ENCODE peak calls at places on chromosomes 6 and 20, in nine cellular contexts. One of them, this sample, is unnamed.

GRCh38 chr20:36644032-36644712 is 1.8 kb downstream of the SLA2 start:
- DNase-seq in nephron progenitor cell: no peak
- DNase-seq in hypothalamus: no peak
- DNase-seq in left lung: no peak
- DNase-seq in omental fat pad: no peak
- DNase-seq in hippocampal formation: no peak
- DNase-seq in posterior vena cava: peak
- DNase-seq in MCF 10A: no peak
- DNase-seq in activated naive CD4-positive, alpha-beta T cell treated with Interleukin-2 at 50 U/mL for 16 hours: peak
- DNase-seq in this sample: no peak

GRCh38 chr20:8020314-8021079 is 936 bp upstream of the TMX4 start:
- DNase-seq in MCF 10A: no peak
- DNase-seq in posterior vena cava: no peak
- DNase-seq in nephron progenitor cell: no peak
- DNase-seq in activated naive CD4-positive, alpha-beta T cell treated with Interleukin-2 at 50 U/mL for 16 hours: no peak
- DNase-seq in omental fat pad: no peak
- DNase-seq in left lung: no peak
- DNase-seq in hypothalamus: no peak
- DNase-seq in hippocampal formation: no peak
- DNase-seq in this sample: no peak

GRCh38 chr6:31272431-31272830 is 539 bp upstream of the HLA-C start:
- DNase-seq in MCF 10A: peak
- DNase-seq in nephron progenitor cell: no peak
- DNase-seq in activated naive CD4-positive, alpha-beta T cell treated with Interleukin-2 at 50 U/mL for 16 hours: no peak
- DNase-seq in omental fat pad: no peak
- DNase-seq in posterior vena cava: no peak
- DNase-seq in hippocampal formation: no peak
- DNase-seq in left lung: no peak
- DNase-seq in hypothalamus: no peak
- DNase-seq in this sample: no peak

GRCh38 chr6:148830614-148831013 is 83.8 kb downstream of the UST start:
- DNase-seq in hypothalamus: no peak
- DNase-seq in left lung: no peak
- DNase-seq in hippocampal formation: no peak
- DNase-seq in activated naive CD4-positive, alpha-beta T cell treated with Interleukin-2 at 50 U/mL for 16 hours: no peak
- DNase-seq in MCF 10A: no peak
- DNase-seq in posterior vena cava: no peak
- DNase-seq in omental fat pad: no peak
- DNase-seq in nephron progenitor cell: no peak
- DNase-seq in this sample: no peak

GRCh38 chr20:59818911-59819310 is 114.5 kb downstream of the SYCP2 start:
- DNase-seq in posterior vena cava: peak
- DNase-seq in nephron progenitor cell: no peak
- DNase-seq in omental fat pad: no peak
- DNase-seq in left lung: no peak
- DNase-seq in hippocampal formation: no peak
- DNase-seq in activated naive CD4-positive, alpha-beta T cell treated with Interleukin-2 at 50 U/mL for 16 hours: no peak
- DNase-seq in hypothalamus: no peak
- DNase-seq in MCF 10A: no peak
- DNase-seq in this sample: no peak

GRCh38 chr6:227074-227782 is 65.1 kb upstream of the DUSP22 start:
- DNase-seq in activated naive CD4-positive, alpha-beta T cell treated with Interleukin-2 at 50 U/mL for 16 hours: no peak
- DNase-seq in hippocampal formation: peak
- DNase-seq in hypothalamus: no peak
- DNase-seq in omental fat pad: no peak
- DNase-seq in posterior vena cava: no peak
- DNase-seq in left lung: no peak
- DNase-seq in MCF 10A: no peak
- DNase-seq in nephron progenitor cell: no peak
- DNase-seq in this sample: no peak

GRCh38 chr6:132199343-132199742 is 201.9 kb downstream of the MOXD1 start:
- DNase-seq in nephron progenitor cell: no peak
- DNase-seq in omental fat pad: no peak
- DNase-seq in hippocampal formation: no peak
- DNase-seq in posterior vena cava: no peak
- DNase-seq in MCF 10A: peak
- DNase-seq in hypothalamus: no peak
- DNase-seq in activated naive CD4-positive, alpha-beta T cell treated with Interleukin-2 at 50 U/mL for 16 hours: no peak
- DNase-seq in left lung: no peak
- DNase-seq in this sample: no peak

GRCh38 chr6:34223381-34223963 is 13.2 kb upstream of the HMGA1 start:
- DNase-seq in left lung: no peak
- DNase-seq in nephron progenitor cell: no peak
- DNase-seq in MCF 10A: no peak
- DNase-seq in hypothalamus: peak
- DNase-seq in activated naive CD4-positive, alpha-beta T cell treated with Interleukin-2 at 50 U/mL for 16 hours: no peak
- DNase-seq in hippocampal formation: no peak
- DNase-seq in omental fat pad: no peak
- DNase-seq in posterior vena cava: no peak
- DNase-seq in this sample: no peak

GRCh38 chr6:109455161-109455501 is 441 bp downstream of the MICAL1 start:
- DNase-seq in activated naive CD4-positive, alpha-beta T cell treated with Interleukin-2 at 50 U/mL for 16 hours: peak
- DNase-seq in hippocampal formation: no peak
- DNase-seq in left lung: peak
- DNase-seq in MCF 10A: no peak
- DNase-seq in omental fat pad: no peak
- DNase-seq in hypothalamus: no peak
- DNase-seq in posterior vena cava: no peak
- DNase-seq in nephron progenitor cell: peak
- DNase-seq in this sample: no peak

GRCh38 chr6:136517002-136517401 is 33.2 kb downstream of the MAP7 start:
- DNase-seq in nephron progenitor cell: no peak
- DNase-seq in left lung: no peak
- DNase-seq in activated naive CD4-positive, alpha-beta T cell treated with Interleukin-2 at 50 U/mL for 16 hours: no peak
- DNase-seq in MCF 10A: peak
- DNase-seq in omental fat pad: no peak
- DNase-seq in hippocampal formation: no peak
- DNase-seq in posterior vena cava: no peak
- DNase-seq in hypothalamus: no peak
- DNase-seq in this sample: no peak

GRCh38 chr6:129994410-129994809 is 24.0 kb upstream of the L3MBTL3 start:
- DNase-seq in activated naive CD4-positive, alpha-beta T cell treated with Interleukin-2 at 50 U/mL for 16 hours: no peak
- DNase-seq in MCF 10A: no peak
- DNase-seq in posterior vena cava: no peak
- DNase-seq in hypothalamus: no peak
- DNase-seq in omental fat pad: no peak
- DNase-seq in left lung: no peak
- DNase-seq in hippocampal formation: no peak
- DNase-seq in nephron progenitor cell: no peak
- DNase-seq in this sample: no peak

GRCh38 chr6:22147469-22147815 is 149.4 kb downstream of the PRL start:
- DNase-seq in omental fat pad: no peak
- DNase-seq in MCF 10A: no peak
- DNase-seq in posterior vena cava: no peak
- DNase-seq in activated naive CD4-positive, alpha-beta T cell treated with Interleukin-2 at 50 U/mL for 16 hours: no peak
- DNase-seq in hypothalamus: no peak
- DNase-seq in nephron progenitor cell: no peak
- DNase-seq in hippocampal formation: no peak
- DNase-seq in left lung: no peak
- DNase-seq in this sample: no peak

GRCh38 chr6:109034439-109035041 is 60.1 kb downstream of the SESN1 start:
- DNase-seq in hippocampal formation: no peak
- DNase-seq in omental fat pad: no peak
- DNase-seq in posterior vena cava: no peak
- DNase-seq in activated naive CD4-positive, alpha-beta T cell treated with Interleukin-2 at 50 U/mL for 16 hours: no peak
- DNase-seq in nephron progenitor cell: no peak
- DNase-seq in hypothalamus: no peak
- DNase-seq in left lung: no peak
- DNase-seq in MCF 10A: no peak
- DNase-seq in this sample: no peak

GRCh38 chr20:33285861-33286495 is 3.0 kb downstream of the BPIFB1 start:
- DNase-seq in posterior vena cava: peak
- DNase-seq in hypothalamus: no peak
- DNase-seq in omental fat pad: no peak
- DNase-seq in MCF 10A: no peak
- DNase-seq in activated naive CD4-positive, alpha-beta T cell treated with Interleukin-2 at 50 U/mL for 16 hours: no peak
- DNase-seq in hippocampal formation: no peak
- DNase-seq in left lung: no peak
- DNase-seq in nephron progenitor cell: no peak
- DNase-seq in this sample: no peak

GRCh38 chr20:33647603-33648395 is 14.3 kb upstream of the C20orf144 start:
- DNase-seq in hypothalamus: no peak
- DNase-seq in omental fat pad: no peak
- DNase-seq in posterior vena cava: peak
- DNase-seq in hippocampal formation: no peak
- DNase-seq in activated naive CD4-positive, alpha-beta T cell treated with Interleukin-2 at 50 U/mL for 16 hours: no peak
- DNase-seq in nephron progenitor cell: no peak
- DNase-seq in left lung: no peak
- DNase-seq in MCF 10A: peak
- DNase-seq in this sample: no peak

GRCh38 chr20:1299522-1299921 is 29.4 kb downstream of the SDCBP2 start:
- DNase-seq in MCF 10A: peak
- DNase-seq in hippocampal formation: no peak
- DNase-seq in nephron progenitor cell: no peak
- DNase-seq in posterior vena cava: peak
- DNase-seq in activated naive CD4-positive, alpha-beta T cell treated with Interleukin-2 at 50 U/mL for 16 hours: peak
- DNase-seq in omental fat pad: no peak
- DNase-seq in hypothalamus: no peak
- DNase-seq in left lung: no peak
- DNase-seq in this sample: peak

GRCh38 chr6:98946877-98947410 is 802 bp downstream of the FBXL4 start:
- DNase-seq in nephron progenitor cell: no peak
- DNase-seq in posterior vena cava: no peak
- DNase-seq in hippocampal formation: no peak
- DNase-seq in hypothalamus: peak
- DNase-seq in left lung: peak
- DNase-seq in activated naive CD4-positive, alpha-beta T cell treated with Interleukin-2 at 50 U/mL for 16 hours: peak
- DNase-seq in omental fat pad: peak
- DNase-seq in MCF 10A: peak
- DNase-seq in this sample: no peak

GRCh38 chr20:54980321-54980960 is 505.0 kb downstream of the DOK5 start:
- DNase-seq in omental fat pad: no peak
- DNase-seq in hypothalamus: no peak
- DNase-seq in nephron progenitor cell: peak
- DNase-seq in left lung: no peak
- DNase-seq in MCF 10A: no peak
- DNase-seq in hippocampal formation: peak
- DNase-seq in activated naive CD4-positive, alpha-beta T cell treated with Interleukin-2 at 50 U/mL for 16 hours: no peak
- DNase-seq in posterior vena cava: no peak
- DNase-seq in this sample: no peak